ENCODE peak calls at places on chromosomes 6 and 20, in seven cellular contexts. H is colonic mucosa, T is NB4, R is esophagus muscularis mucosa, B is fibroblast of mammary gland, X is GM23248, C is GM12865. N is an unnamed sample.

GRCh38 chr6:135497412-135498177 is at the start of gene AHI1:
- DNase-seq in H (peak), T (peak), B (peak), C (peak), R (peak), X (peak), N (peak)

GRCh38 chr6:52890018-52890417 is 19.5 kb downstream of the GSTA3 start:
- DNase-seq in R (peak), H (no peak), X (no peak), T (no peak), B (no peak), C (no peak), N (no peak)

GRCh38 chr20:46060301-46060881 is 29.4 kb downstream of the NCOA5 start:
- DNase-seq in T (peak), H (no peak), C (peak), B (no peak), R (peak), X (no peak), N (no peak)

GRCh38 chr20:56428881-56429280 is 16.8 kb downstream of the CASS4 start:
- DNase-seq in C (no peak), T (no peak), X (no peak), H (no peak), B (no peak), R (no peak), N (no peak)

GRCh38 chr6:117548797-117549301 is 53.5 kb downstream of the GOPC start:
- DNase-seq in X (peak), C (peak), T (no peak), R (no peak), B (no peak), H (no peak), N (no peak)

GRCh38 chr20:23668477-23668951 is 20.3 kb downstream of the CST4 start:
- DNase-seq in H (peak), X (peak), B (peak), C (peak), R (peak), T (peak), N (no peak)

GRCh38 chr6:134065706-134066105 is 13.3 kb upstream of the SLC2A12 start:
- DNase-seq in X (peak), B (peak), R (no peak), H (no peak), T (peak), C (peak), N (no peak)

GRCh38 chr6:166313255-166314070 is 5.3 kb upstream of the PRR18 start:
- DNase-seq in H (peak), B (peak), T (peak), R (peak), X (peak), C (peak), N (no peak)

GRCh38 chr6:14200047-14200446 is 82.5 kb downstream of the CD83 start:
- DNase-seq in C (no peak), X (peak), T (no peak), H (no peak), R (no peak), B (peak), N (peak)

GRCh38 chr6:33904050-33904827 is 100.4 kb upstream of the MLN start:
- DNase-seq in H (peak), R (no peak), T (peak), X (no peak), B (no peak), C (peak), N (no peak)

GRCh38 chr20:51305316-51306052 is 237.0 kb downstream of the NFATC2 start:
- DNase-seq in C (no peak), B (no peak), T (no peak), R (no peak), X (no peak), H (no peak), N (no peak)

GRCh38 chr6:61200444-61200843 is 1085.6 kb downstream of the KHDRBS2 start:
- DNase-seq in R (no peak), B (no peak), T (no peak), X (no peak), H (no peak), C (no peak), N (no peak)

GRCh38 chr20:18837710-18838109 is 24.1 kb downstream of the SCP2D1 start:
- DNase-seq in B (no peak), C (no peak), H (no peak), T (no peak), R (no peak), X (no peak), N (no peak)

GRCh38 chr6:15574497-15574896 is 88.3 kb downstream of the DTNBP1 start:
- DNase-seq in R (no peak), T (no peak), B (no peak), C (no peak), H (no peak), X (no peak), N (no peak)

GRCh38 chr6:46221221-46221793 is 50.5 kb upstream of the ENPP5 start:
- DNase-seq in T (peak), R (no peak), C (peak), X (peak), H (no peak), B (peak), N (no peak)

GRCh38 chr20:3749689-3750639 is 17.5 kb downstream of the HSPA12B start:
- DNase-seq in T (peak), C (peak), X (no peak), R (no peak), H (no peak), B (no peak), N (no peak)

GRCh38 chr6:30542915-30543314 is 13.4 kb downstream of the GNL1 start:
- DNase-seq in R (no peak), X (peak), T (no peak), H (no peak), C (no peak), B (peak), N (no peak)

GRCh38 chr20:58236612-58237317 is 8.3 kb upstream of the ANKRD60 start:
- DNase-seq in H (peak), B (peak), R (peak), C (peak), T (peak), X (peak), N (no peak)
- H3K4me3 ChIP-seq in H (peak), B (peak), R (peak), C (peak), T (peak), X (peak), N (peak)

DNA sequence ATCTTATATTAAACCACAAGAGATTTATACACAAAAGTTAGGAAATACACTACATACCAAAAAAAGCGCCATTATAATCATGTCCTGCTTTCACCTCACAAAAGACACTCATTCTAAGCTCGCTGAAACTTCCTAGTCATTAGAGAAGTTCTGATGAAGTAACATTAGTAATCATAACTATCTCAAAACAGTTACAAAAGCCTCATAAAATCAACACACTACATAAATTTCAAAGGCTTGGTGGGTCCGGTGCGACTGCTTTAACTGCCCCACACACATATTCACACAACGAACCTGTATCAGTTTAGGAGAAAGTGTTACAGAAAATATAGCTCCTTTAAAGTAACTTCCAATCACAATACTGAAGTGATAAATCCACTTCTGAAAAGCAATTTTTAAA is 1.9 kb downstream of the PHIP start:
- DNase-seq in H (no peak), B (peak), C (peak), T (peak), X (peak), R (no peak), N (no peak)
- H3K4me3 ChIP-seq in H (peak), B (peak), C (peak), T (peak), X (peak), R (peak), N (peak)

GRCh38 chr6:107113460-107114212 is 1.7 kb downstream of the BEND3 start:
- DNase-seq in T (peak), R (no peak), C (no peak), H (peak), X (no peak), B (no peak), N (no peak)
- H3K4me3 ChIP-seq in T (peak), R (peak), C (peak), H (peak), X (peak), B (peak), N (peak)

GRCh38 chr6:63425493-63425892 is 105.7 kb upstream of the LGSN start:
- DNase-seq in C (no peak), H (no peak), X (no peak), R (no peak), T (no peak), B (no peak), N (no peak)
- H3K4me3 ChIP-seq in C (no peak), H (no peak), X (no peak), R (no peak), T (no peak), B (no peak), N (no peak)

DNA sequence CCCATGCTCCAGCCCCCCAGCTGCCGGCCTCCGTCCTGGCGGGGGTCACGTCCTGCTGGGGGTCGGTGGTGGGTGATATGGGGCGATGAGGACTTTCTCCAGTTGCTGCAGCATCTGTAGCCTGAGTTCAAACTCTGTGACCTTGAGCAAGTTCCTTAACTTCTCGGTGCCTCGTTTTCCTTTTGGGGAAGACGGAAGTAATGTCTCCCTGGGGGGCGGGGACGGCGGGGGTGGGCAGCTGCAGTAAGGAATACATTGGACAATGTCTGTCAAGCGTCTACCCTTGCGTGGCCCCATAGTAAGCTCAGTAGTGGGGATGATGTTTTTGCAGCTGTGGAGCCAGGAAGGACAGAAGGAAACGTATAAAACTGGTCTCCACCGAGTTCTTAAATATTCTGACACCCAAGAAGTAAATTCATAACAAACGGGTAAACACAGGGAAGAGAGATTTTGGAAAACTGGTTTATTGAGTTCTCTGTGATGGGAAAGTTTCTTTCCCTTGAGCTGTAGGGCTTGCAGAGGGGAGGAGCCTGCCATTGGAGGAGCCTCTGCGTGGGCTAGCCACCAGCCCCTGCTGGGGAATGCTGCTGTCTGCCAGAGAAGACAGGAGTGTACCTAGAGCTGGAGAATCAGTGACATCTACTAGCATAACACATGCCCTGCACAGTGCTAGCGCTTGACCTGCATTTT is 1.0 kb upstream of the ACSS1 start:
- DNase-seq in X (peak), R (no peak), T (peak), C (peak), B (no peak), H (peak), N (no peak)
- H3K4me3 ChIP-seq in X (peak), R (peak), T (peak), C (peak), B (peak), H (peak), N (peak)

DNA sequence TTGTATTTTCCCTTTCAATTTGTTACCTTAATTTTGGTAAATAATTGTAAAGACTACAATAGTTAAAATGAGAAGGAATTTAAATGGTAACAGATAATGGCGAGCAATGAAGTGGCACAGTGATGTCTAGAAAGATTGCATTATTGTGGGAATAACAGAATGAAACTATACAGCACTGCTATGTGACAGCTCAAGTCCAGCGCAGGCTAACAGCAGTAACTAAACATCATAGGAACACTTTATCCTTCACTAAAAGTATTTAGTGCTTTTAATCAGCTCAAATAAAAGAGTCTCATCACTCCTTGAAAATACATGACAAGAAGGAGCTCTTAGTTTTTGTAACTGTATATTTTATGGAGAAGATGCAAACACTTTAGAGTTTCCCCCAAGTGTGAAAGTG is 190.8 kb downstream of the TENT5A start:
- DNase-seq in T (no peak), H (no peak), B (no peak), R (no peak), C (no peak), X (peak), N (no peak)
- H3K4me3 ChIP-seq in T (no peak), H (no peak), B (no peak), R (no peak), C (no peak), X (peak), N (no peak)

GRCh38 chr20:47338131-47338628 is 18.3 kb downstream of the ZMYND8 start:
- DNase-seq in T (no peak), B (no peak), R (no peak), C (no peak), X (no peak), H (no peak), N (no peak)
- H3K4me3 ChIP-seq in T (no peak), B (no peak), R (no peak), C (no peak), X (no peak), H (no peak), N (no peak)

DNA sequence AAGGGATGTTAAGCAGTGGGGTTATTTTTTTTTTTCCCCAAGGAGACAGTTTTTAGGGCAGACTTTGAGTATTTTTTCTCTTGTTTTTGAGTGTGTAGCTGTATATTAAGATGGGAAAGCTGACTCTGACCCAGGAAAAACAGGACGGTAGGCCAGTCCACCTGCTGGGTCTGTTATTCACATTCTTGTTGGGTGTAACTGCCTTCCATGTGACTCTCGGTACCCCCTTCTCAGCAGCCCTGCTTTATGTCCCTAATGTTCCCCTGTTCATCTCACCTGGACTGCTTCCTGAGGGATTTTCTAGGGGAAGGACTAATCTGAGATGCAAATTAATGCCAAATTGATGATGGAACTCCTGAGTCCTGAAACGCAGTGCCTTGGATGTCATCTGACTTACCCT is 21.9 kb downstream of the FOXO3 start:
- DNase-seq in C (no peak), B (no peak), R (no peak), H (no peak), X (no peak), T (no peak), N (no peak)
- H3K4me3 ChIP-seq in C (no peak), B (no peak), R (no peak), H (no peak), X (no peak), T (no peak), N (no peak)